ENCODE peak calls at places on chromosomes 7 and 10, in four cellular contexts. V, J, E and X are unnamed samples.

GRCh38 chr7:954330-955238 is at the start of gene ADAP1:
- DNase-seq in V (no peak), J (peak), E (no peak), X (peak)

GRCh38 chr7:148540041-148540738 is 50.4 kb upstream of the C7orf33 start:
- DNase-seq in V (peak), J (no peak), E (no peak), X (no peak)

GRCh38 chr10:45373783-45374450 is at the start of gene ALOX5:
- DNase-seq in V (no peak), J (peak), E (no peak), X (peak)

GRCh38 chr10:125148021-125148439 is 12.3 kb downstream of the CTBP2 start:
- DNase-seq in V (no peak), J (no peak), E (no peak), X (no peak)

GRCh38 chr10:6383099-6383812 is 180.5 kb downstream of the PFKFB3 start:
- DNase-seq in V (no peak), J (no peak), E (no peak), X (no peak)

GRCh38 chr7:50962962-50963374 is 180.3 kb upstream of the GRB10 start:
- DNase-seq in V (peak), J (peak), E (no peak), X (peak)

GRCh38 chr10:113865896-113866295 is 11.4 kb downstream of the NHLRC2 start:
- DNase-seq in V (no peak), J (no peak), E (no peak), X (no peak)

GRCh38 chr10:75342397-75342796 is 59.2 kb downstream of the ZNF503 start:
- DNase-seq in V (no peak), J (peak), E (no peak), X (no peak)

GRCh38 chr10:80132299-80133139 is at the start of gene PLAC9:
- DNase-seq in V (no peak), J (no peak), E (no peak), X (no peak)

GRCh38 chr10:29917311-29917710 is 142.1 kb downstream of the JCAD start:
- DNase-seq in V (no peak), J (no peak), E (no peak), X (peak)

DNA sequence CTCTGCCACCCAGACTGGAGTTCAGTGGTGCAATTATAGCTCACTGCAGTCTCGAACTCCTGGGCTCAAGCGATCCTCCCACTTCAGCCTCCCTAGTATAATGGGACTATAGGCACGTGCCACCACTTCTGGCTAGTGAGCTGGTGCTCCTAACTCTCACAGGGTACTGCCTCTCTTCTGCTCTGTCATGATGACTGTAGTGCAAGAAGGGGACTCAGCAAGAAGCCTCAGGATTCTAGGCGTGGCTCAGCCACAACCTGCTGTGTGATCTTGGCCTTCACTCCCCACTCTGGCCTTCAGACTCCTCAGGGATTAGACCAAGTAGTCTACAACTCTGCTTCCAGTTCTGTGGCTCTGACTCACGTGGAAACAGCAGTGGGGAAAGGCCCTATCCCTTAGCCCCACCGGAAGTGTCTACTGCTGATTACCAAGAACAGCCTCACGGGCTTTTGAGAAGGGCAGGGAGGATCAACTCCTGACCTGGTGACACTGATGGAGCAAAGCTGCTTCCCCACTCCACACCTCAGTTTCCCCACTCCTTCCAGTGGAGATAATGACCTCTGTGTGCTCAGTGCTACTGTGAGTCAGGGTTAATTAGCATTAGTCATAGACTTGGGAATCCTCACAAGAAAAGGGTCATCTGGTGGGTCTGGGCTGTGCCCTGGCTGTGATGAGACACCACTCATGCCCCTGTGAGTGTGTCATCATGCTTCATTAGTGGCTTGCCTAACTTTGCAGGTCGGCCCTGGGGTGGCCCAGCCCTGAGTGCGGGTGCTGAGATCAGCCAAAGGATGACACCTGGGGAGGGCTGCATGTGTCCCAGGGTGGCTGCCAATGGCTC is 41.1 kb downstream of the ZC3HC1 start:
- DNase-seq in V (peak), J (peak), E (peak), X (no peak)
- TF ChIP-seq JUND in V (no peak), J (peak), E (no peak), X (no peak)

GRCh38 chr10:104197364-104197763 is 34.8 kb downstream of the CFAP43 start:
- DNase-seq in V (peak), J (no peak), E (no peak), X (no peak)
- TF ChIP-seq JUND in V (peak), J (no peak), E (no peak), X (peak)

GRCh38 chr7:70616821-70617220 is 515.1 kb upstream of the GALNT17 start:
- DNase-seq in V (no peak), J (no peak), E (no peak), X (no peak)

GRCh38 chr7:70615066-70615465 is 516.9 kb upstream of the GALNT17 start:
- DNase-seq in V (no peak), J (no peak), E (no peak), X (no peak)

GRCh38 chr7:70618020-70618551 is 513.9 kb upstream of the GALNT17 start:
- DNase-seq in V (no peak), J (no peak), E (no peak), X (no peak)

GRCh38 chr7:70612811-70613210 is 519.1 kb upstream of the GALNT17 start:
- DNase-seq in V (no peak), J (no peak), E (no peak), X (no peak)

GRCh38 chr7:70614237-70614984 is 517.5 kb upstream of the GALNT17 start:
- DNase-seq in V (no peak), J (no peak), E (no peak), X (no peak)
- TF ChIP-seq JUND in V (no peak), J (no peak), E (no peak), X (no peak)

GRCh38 chr7:133044722-133045473 is 37.0 kb downstream of the CHCHD3 start:
- DNase-seq in V (no peak), J (no peak), E (no peak), X (no peak)
- TF ChIP-seq JUND in V (no peak), J (no peak), E (no peak), X (no peak)

GRCh38 chr7:70738080-70738479 is 393.9 kb upstream of the GALNT17 start:
- DNase-seq in V (no peak), J (no peak), E (no peak), X (peak)
- TF ChIP-seq JUND in V (no peak), J (no peak), E (no peak), X (no peak)

GRCh38 chr7:158080899-158081445 is 506.7 kb downstream of the PTPRN2 start:
- DNase-seq in V (no peak), J (no peak), E (no peak), X (no peak)
- TF ChIP-seq JUND in V (no peak), J (no peak), E (no peak), X (no peak)

GRCh38 chr7:2473496-2474180 is 2.6 kb downstream of the GRIFIN start:
- DNase-seq in V (no peak), J (no peak), E (no peak), X (no peak)
- TF ChIP-seq JUND in V (no peak), J (no peak), E (no peak), X (no peak)

GRCh38 chr7:31052841-31053601 is 913 bp downstream of the ADCYAP1R1 start:
- DNase-seq in V (no peak), J (no peak), E (no peak), X (no peak)
- TF ChIP-seq JUND in V (no peak), J (no peak), E (no peak), X (no peak)

GRCh38 chr7:94848531-94848930 is 58.9 kb upstream of the PPP1R9A start:
- DNase-seq in V (no peak), J (no peak), E (no peak), X (no peak)
- TF ChIP-seq JUND in V (no peak), J (no peak), E (no peak), X (no peak)